ENCODE peak calls at places on chromosomes 13 and 19, in four cellular contexts. M is breast epithelium, W is heart right ventricle, H is H7. I is an unnamed sample.

GRCh38 chr19:6568816-6569215 is 22.1 kb downstream of the CD70 start:
- DNase-seq in M (no peak), W (no peak), H (no peak), I (no peak)

GRCh38 chr13:36298535-36299068 is 988 bp upstream of the CCDC169 start:
- DNase-seq in M (no peak), W (no peak), H (peak; percentile 60), I (no peak)

GRCh38 chr13:99275093-99275469 is 16.9 kb upstream of the GPR18 start:
- DNase-seq in M (no peak), W (no peak), H (no peak), I (no peak)

GRCh38 chr19:37217533-37217854 is 520 bp upstream of the ZNF383 start:
- DNase-seq in M (no peak), W (no peak), H (peak; percentile 85), I (no peak)

GRCh38 chr19:39277598-39277997 is 9.4 kb downstream of the IFNL2 start:
- DNase-seq in M (no peak), W (no peak), H (no peak), I (no peak)

GRCh38 chr13:40809471-40809870 is 20.1 kb downstream of the SLC25A15 start:
- DNase-seq in M (no peak), W (no peak), H (no peak), I (no peak)

GRCh38 chr19:5973867-5974635 is 3.9 kb downstream of the RANBP3 start:
- DNase-seq in M (no peak), W (no peak), H (no peak), I (no peak)

GRCh38 chr19:48511800-48512503 is at the start of gene LMTK3:
- DNase-seq in M (no peak), W (no peak), H (peak; percentile 95), I (no peak)

GRCh38 chr13:40666058-40666904 is at the start of gene FOXO1:
- DNase-seq in M (peak; percentile 89), W (peak; percentile 93), H (peak; percentile 100), I (peak; percentile 46)

GRCh38 chr19:50838239-50838638 is 4.9 kb upstream of the KLK15 start:
- DNase-seq in M (no peak), W (no peak), H (peak; percentile 84), I (no peak)

GRCh38 chr19:48836089-48837017 is at the start of gene HSD17B14:
- DNase-seq in M (no peak), W (no peak), H (peak; percentile 89), I (no peak)

GRCh38 chr19:11324079-11324661 is 15.3 kb downstream of the RAB3D start:
- DNase-seq in M (peak; percentile 66), W (peak; percentile 63), H (no peak), I (peak; percentile 33)

GRCh38 chr19:44277331-44277730 is 17.6 kb downstream of the ZNF233 start:
- DNase-seq in M (no peak), W (no peak), H (no peak), I (no peak)

GRCh38 chr13:50419896-50420295 is 404.7 kb downstream of the KCNRG start:
- DNase-seq in M (no peak), W (peak; percentile 20), H (no peak), I (no peak)